ENCODE peak calls at places on chromosomes 7 and 10, in five cellular contexts. I, X, A, B and J are unnamed samples.

GRCh38 chr10:99450156-99450555 is 19.7 kb upstream of the GOT1 start:
- DNase-seq in I (no peak), X (no peak), A (no peak), B (no peak), J (no peak)

GRCh38 chr7:82404094-82404493 is 39.5 kb downstream of the CACNA2D1 start:
- DNase-seq in I (no peak), X (no peak), A (no peak), B (no peak), J (no peak)

GRCh38 chr10:5534880-5535856 is 10.4 kb downstream of the CALML3 start:
- DNase-seq in I (no peak), X (no peak), A (peak), B (no peak), J (no peak)

GRCh38 chr7:131945313-131945831 is 388.9 kb upstream of the PODXL start:
- DNase-seq in I (peak), X (peak), A (peak), B (no peak), J (no peak)

GRCh38 chr10:124886195-124886594 is 55.7 kb upstream of the ZRANB1 start:
- DNase-seq in I (no peak), X (no peak), A (no peak), B (no peak), J (no peak)

GRCh38 chr10:87734987-87735827 is 75.5 kb downstream of the PAPSS2 start:
- DNase-seq in I (peak), X (peak), A (no peak), B (peak), J (peak)

GRCh38 chr10:45374451-45375052 is 536 bp downstream of the ALOX5 start:
- DNase-seq in I (peak), X (no peak), A (no peak), B (no peak), J (no peak)

GRCh38 chr7:87312215-87312865 is 33.1 kb upstream of the CROT start:
- DNase-seq in I (peak), X (peak), A (no peak), B (peak), J (peak)

GRCh38 chr7:39271386-39271785 is 293.7 kb downstream of the POU6F2 start:
- DNase-seq in I (peak), X (no peak), A (peak), B (no peak), J (peak)

GRCh38 chr10:35394411-35394851 is 58.1 kb downstream of the CCNY start:
- DNase-seq in I (peak), X (peak), A (no peak), B (no peak), J (no peak)

GRCh38 chr7:143279186-143280098 is 5.3 kb upstream of the TMEM139 start:
- DNase-seq in I (peak), X (peak), A (no peak), B (no peak), J (peak)

GRCh38 chr10:132916956-132917666 is 25.3 kb downstream of the CFAP46 start:
- DNase-seq in I (no peak), X (no peak), A (no peak), B (no peak), J (no peak)

GRCh38 chr10:124183617-124184016 is 90.2 kb upstream of the CHST15 start:
- DNase-seq in I (no peak), X (no peak), A (no peak), B (no peak), J (no peak)

GRCh38 chr7:47685712-47686376 is 103.9 kb upstream of the TNS3 start:
- DNase-seq in I (no peak), X (no peak), A (no peak), B (no peak), J (no peak)

GRCh38 chr7:11161499-11161898 is 187.8 kb downstream of the PHF14 start:
- DNase-seq in I (no peak), X (no peak), A (no peak), B (no peak), J (no peak)

GRCh38 chr10:66215005-66215404 is 710.8 kb upstream of the LRRTM3 start:
- DNase-seq in I (peak), X (no peak), A (no peak), B (no peak), J (no peak)

GRCh38 chr7:6273380-6273837 is 985 bp upstream of the CYTH3 start:
- DNase-seq in I (no peak), X (no peak), A (no peak), B (peak), J (no peak)

GRCh38 chr10:96831200-96831866 is 765 bp upstream of the LCOR start:
- DNase-seq in I (no peak), X (no peak), A (no peak), B (no peak), J (no peak)

GRCh38 chr7:30027065-30027456 is 559 bp upstream of the FKBP14 start:
- DNase-seq in I (no peak), X (peak), A (no peak), B (no peak), J (peak)

GRCh38 chr7:82202965-82203364 is 240.6 kb downstream of the CACNA2D1 start:
- DNase-seq in I (no peak), X (no peak), A (no peak), B (no peak), J (no peak)

GRCh38 chr10:46220187-46220586 is 66.6 kb upstream of the ANTXRL start:
- DNase-seq in I (no peak), X (no peak), A (no peak), B (no peak), J (no peak)

GRCh38 chr7:105487559-105488218 is 34.4 kb downstream of the PUS7 start:
- DNase-seq in I (no peak), X (peak), A (no peak), B (peak), J (peak)

GRCh38 chr7:3791327-3791726 is 490.3 kb downstream of the SDK1 start:
- DNase-seq in I (no peak), X (no peak), A (no peak), B (no peak), J (no peak)

GRCh38 chr7:55731931-55732330 is 130.6 kb downstream of the SEPTIN14 start:
- DNase-seq in I (no peak), X (no peak), A (no peak), B (no peak), J (no peak)

GRCh38 chr10:75655791-75656451 is 224.5 kb downstream of the LRMDA start:
- DNase-seq in I (no peak), X (peak), A (no peak), B (peak), J (peak)

GRCh38 chr7:129825005-129825553 is 127.7 kb downstream of the UBE2H start:
- DNase-seq in I (peak), X (no peak), A (peak), B (peak), J (no peak)

GRCh38 chr10:30057421-30057841 is 2.0 kb downstream of the JCAD start:
- DNase-seq in I (no peak), X (peak), A (no peak), B (no peak), J (no peak)

GRCh38 chr10:114357591-114357990 is 46.7 kb downstream of the AFAP1L2 start:
- DNase-seq in I (no peak), X (no peak), A (no peak), B (no peak), J (no peak)

GRCh38 chr10:103745264-103746247 is 109.8 kb downstream of the SH3PXD2A start:
- DNase-seq in I (peak), X (peak), A (no peak), B (no peak), J (no peak)

GRCh38 chr10:113895018-113895417 is 40.6 kb downstream of the NHLRC2 start:
- DNase-seq in I (no peak), X (no peak), A (no peak), B (no peak), J (no peak)

DNA sequence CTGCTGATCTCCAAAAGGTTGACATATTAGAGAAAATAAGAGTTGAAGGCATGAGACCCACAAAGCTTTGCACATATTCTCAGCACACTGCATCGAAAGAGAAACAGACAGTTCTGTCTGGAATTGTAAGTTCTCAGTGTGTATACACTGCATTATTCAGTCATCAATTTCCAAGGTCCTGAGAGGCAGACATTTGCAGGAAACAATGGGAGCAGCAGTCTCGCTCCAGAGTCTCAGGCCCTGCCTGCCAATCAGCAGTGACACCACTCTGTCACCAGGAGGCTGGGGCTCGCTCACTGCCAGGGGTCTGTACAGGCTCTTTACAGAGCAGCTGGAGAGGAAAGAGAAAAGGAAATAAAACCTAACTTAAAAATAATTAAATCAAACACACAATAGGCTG is 36.3 kb downstream of the JAZF1 start:
- DNase-seq in I (peak), X (peak), A (no peak), B (no peak), J (no peak)
- TF ChIP-seq CTCF in I (peak), X (no peak), A (no peak), B (no peak), J (no peak)

GRCh38 chr10:68878463-68878862 is 22.7 kb upstream of the DDX50 start:
- DNase-seq in I (no peak), X (no peak), A (no peak), B (no peak), J (no peak)
- H3K4me3 ChIP-seq in I (no peak), X (no peak), A (no peak), B (no peak), J (no peak)

GRCh38 chr10:33327750-33328149 is 6.7 kb downstream of the NRP1 start:
- DNase-seq in I (peak), X (peak), A (no peak), B (no peak), J (no peak)
- TF ChIP-seq CTCF in I (peak), X (peak), A (no peak), B (peak), J (peak)

GRCh38 chr10:102674566-102674965 is 30.3 kb downstream of the TRIM8 start:
- DNase-seq in I (no peak), X (no peak), A (no peak), B (no peak), J (no peak)
- H3K4me3 ChIP-seq in I (peak), X (no peak), A (peak), B (peak), J (no peak)